ENCODE peak calls at places on chromosomes 3 and 15, in eight cellular contexts. M is GM10248, T is OCI-LY7, U is left kidney, B is colonic mucosa, H is ovary, R is neural crest cell, Q is nucleus accumbens. G is an unnamed sample.

GRCh38 chr3:115399751-115400150 is 223.6 kb upstream of the GAP43 start:
- DNase-seq in H (no peak), B (no peak), U (no peak), T (no peak), R (no peak), Q (no peak), M (no peak), G (no peak)

GRCh38 chr3:13046569-13047279 is 26.5 kb downstream of the IQSEC1 start:
- DNase-seq in U (peak; percentile 32), R (no peak), M (peak; percentile 46), Q (no peak), H (no peak), T (peak; percentile 31), B (no peak), G (no peak)

GRCh38 chr3:52841211-52841980 is 6.6 kb upstream of the MUSTN1 start:
- DNase-seq in T (no peak), U (no peak), R (no peak), M (peak; percentile 45), B (no peak), H (no peak), Q (no peak), G (peak; percentile 10)

GRCh38 chr15:96261575-96262034 is 68.9 kb upstream of the NR2F2 start:
- DNase-seq in M (no peak), Q (no peak), U (peak; percentile 66), B (no peak), R (no peak), T (no peak), H (no peak), G (no peak)

GRCh38 chr3:127750226-127751031 is 71.9 kb downstream of the MGLL start:
- DNase-seq in Q (no peak), R (no peak), T (peak; percentile 60), U (peak; percentile 54), M (no peak), B (no peak), H (no peak), G (peak; percentile 82)

GRCh38 chr3:167032267-167032876 is 347.7 kb downstream of the ZBBX start:
- DNase-seq in T (peak; percentile 26), M (no peak), U (peak; percentile 83), R (no peak), Q (no peak), B (no peak), H (no peak), G (no peak)

GRCh38 chr3:126034481-126035361 is 49.2 kb downstream of the SLC41A3 start:
- DNase-seq in R (no peak), Q (no peak), U (no peak), B (peak; percentile 2), H (no peak), T (no peak), M (no peak), G (no peak)

GRCh38 chr15:80494311-80494710 is 90.1 kb downstream of the ARNT2 start:
- DNase-seq in T (no peak), R (no peak), B (no peak), M (no peak), H (no peak), U (peak; percentile 81), Q (no peak), G (no peak)

GRCh38 chr3:143242101-143242500 is 122.5 kb downstream of the CHST2 start:
- DNase-seq in T (no peak), Q (no peak), U (no peak), M (no peak), B (no peak), H (no peak), R (no peak), G (no peak)

GRCh38 chr15:58438956-58439355 is 7.2 kb downstream of the LIPC start:
- DNase-seq in H (peak; percentile 24), M (peak; percentile 56), U (peak; percentile 79), B (peak; percentile 71), R (peak; percentile 14), T (peak; percentile 46), Q (no peak), G (no peak)

GRCh38 chr3:78941587-78941986 is 826.2 kb downstream of the ROBO1 start:
- DNase-seq in H (no peak), U (no peak), B (no peak), Q (no peak), M (peak; percentile 20), R (no peak), T (no peak), G (no peak)